ENCODE peak calls at places on chromosomes 1 and 21, in six cellular contexts. V, J, B, C, D and A are unnamed samples.

GRCh38 chr1:228150458-228151169 is 884 bp downstream of the GJC2 start:
- ATAC-seq in D (peak; percentile 9), C (peak; percentile 2), B (peak; percentile 72), V (peak; percentile 73), J (peak; percentile 26), A (peak; percentile 76)

GRCh38 chr21:46509760-46510159 is 51.1 kb downstream of the DIP2A start:
- ATAC-seq in J (peak; percentile 59), V (no peak), D (no peak), B (peak; percentile 100), C (no peak), A (no peak)

GRCh38 chr1:172909606-172910326 is 141.0 kb downstream of the TNFSF18 start:
- ATAC-seq in C (peak; percentile 90), B (no peak), J (peak; percentile 96), D (no peak), V (no peak), A (no peak)

GRCh38 chr1:45617618-45618017 is 6.2 kb downstream of the CCDC17 start:
- ATAC-seq in C (no peak), D (no peak), B (no peak), V (no peak), J (no peak), A (no peak)

GRCh38 chr1:112454316-112454715 is 54.4 kb upstream of the WNT2B start:
- ATAC-seq in B (no peak), V (no peak), D (no peak), C (no peak), J (no peak), A (no peak)

GRCh38 chr21:36204980-36205379 is 48.4 kb downstream of the DOP1B start:
- ATAC-seq in D (no peak), B (no peak), J (no peak), V (no peak), C (no peak), A (no peak)

GRCh38 chr1:48262001-48262400 is 39.5 kb downstream of the SLC5A9 start:
- ATAC-seq in C (no peak), D (no peak), V (no peak), B (no peak), J (no peak), A (no peak)

GRCh38 chr1:41484881-41485280 is 398 bp upstream of the EDN2 start:
- ATAC-seq in V (no peak), J (peak; percentile 5), B (no peak), D (no peak), C (no peak), A (no peak)

GRCh38 chr1:25500694-25501093 is 42.7 kb upstream of the LDLRAP1 start:
- ATAC-seq in J (no peak), V (no peak), C (no peak), B (no peak), D (no peak), A (no peak)

GRCh38 chr1:226526801-226527595 is 21.6 kb upstream of the STUM start:
- ATAC-seq in V (peak; percentile 43), C (peak; percentile 93), B (peak; percentile 69), D (peak; percentile 27), J (peak; percentile 76), A (peak; percentile 57)

GRCh38 chr1:63276625-63277024 is 45.7 kb upstream of the FOXD3 start:
- ATAC-seq in B (no peak), C (no peak), J (no peak), D (no peak), V (no peak), A (no peak)

GRCh38 chr1:79312438-79312837 is 305.9 kb upstream of the ADGRL4 start:
- ATAC-seq in D (no peak), V (no peak), C (no peak), J (no peak), B (no peak), A (no peak)

DNA sequence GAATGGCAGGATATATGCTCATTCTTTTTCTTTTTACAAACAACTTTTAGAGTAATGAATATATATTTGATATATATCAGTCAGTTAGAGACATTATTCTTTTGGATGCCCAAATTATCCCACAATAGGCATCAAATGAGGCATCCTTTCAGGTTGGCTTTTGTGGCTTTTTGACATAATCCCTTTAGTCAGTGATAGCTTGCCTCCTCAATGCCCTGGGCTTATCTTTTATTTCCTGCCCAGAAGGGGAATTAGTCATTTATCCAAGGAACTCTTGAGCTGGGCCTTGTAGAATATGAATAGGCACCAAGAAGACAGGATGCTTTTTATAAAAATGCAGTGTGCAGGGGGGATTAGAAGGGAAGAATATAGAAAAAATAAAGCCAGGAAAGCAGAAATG is 22.2 kb downstream of the EPHX4 start:
- ATAC-seq in V (no peak), J (no peak), B (no peak), C (no peak), D (no peak), A (no peak)
- TF ChIP-seq EP300 in V (no peak), J (no peak), B (no peak), C (no peak), D (no peak), A (no peak)

GRCh38 chr1:33623811-33624210 is 151.4 kb downstream of the ZSCAN20 start:
- ATAC-seq in J (no peak), V (no peak), B (no peak), D (no peak), C (no peak), A (no peak)

GRCh38 chr1:33626801-33627200 is 154.4 kb downstream of the ZSCAN20 start:
- ATAC-seq in C (no peak), J (no peak), V (no peak), D (no peak), B (no peak), A (no peak)

GRCh38 chr1:33624261-33624990 is 152.0 kb downstream of the ZSCAN20 start:
- ATAC-seq in B (peak; percentile 25), D (no peak), C (peak; percentile 68), J (no peak), V (no peak), A (no peak)

GRCh38 chr1:33624991-33625870 is 152.8 kb downstream of the ZSCAN20 start:
- ATAC-seq in C (peak; percentile 99), J (no peak), D (peak; percentile 30), B (peak; percentile 67), V (no peak), A (no peak)
- TF ChIP-seq CTCF in C (peak; percentile 86), J (no peak), D (peak; percentile 33), B (peak; percentile 67), V (no peak), A (no peak)

DNA sequence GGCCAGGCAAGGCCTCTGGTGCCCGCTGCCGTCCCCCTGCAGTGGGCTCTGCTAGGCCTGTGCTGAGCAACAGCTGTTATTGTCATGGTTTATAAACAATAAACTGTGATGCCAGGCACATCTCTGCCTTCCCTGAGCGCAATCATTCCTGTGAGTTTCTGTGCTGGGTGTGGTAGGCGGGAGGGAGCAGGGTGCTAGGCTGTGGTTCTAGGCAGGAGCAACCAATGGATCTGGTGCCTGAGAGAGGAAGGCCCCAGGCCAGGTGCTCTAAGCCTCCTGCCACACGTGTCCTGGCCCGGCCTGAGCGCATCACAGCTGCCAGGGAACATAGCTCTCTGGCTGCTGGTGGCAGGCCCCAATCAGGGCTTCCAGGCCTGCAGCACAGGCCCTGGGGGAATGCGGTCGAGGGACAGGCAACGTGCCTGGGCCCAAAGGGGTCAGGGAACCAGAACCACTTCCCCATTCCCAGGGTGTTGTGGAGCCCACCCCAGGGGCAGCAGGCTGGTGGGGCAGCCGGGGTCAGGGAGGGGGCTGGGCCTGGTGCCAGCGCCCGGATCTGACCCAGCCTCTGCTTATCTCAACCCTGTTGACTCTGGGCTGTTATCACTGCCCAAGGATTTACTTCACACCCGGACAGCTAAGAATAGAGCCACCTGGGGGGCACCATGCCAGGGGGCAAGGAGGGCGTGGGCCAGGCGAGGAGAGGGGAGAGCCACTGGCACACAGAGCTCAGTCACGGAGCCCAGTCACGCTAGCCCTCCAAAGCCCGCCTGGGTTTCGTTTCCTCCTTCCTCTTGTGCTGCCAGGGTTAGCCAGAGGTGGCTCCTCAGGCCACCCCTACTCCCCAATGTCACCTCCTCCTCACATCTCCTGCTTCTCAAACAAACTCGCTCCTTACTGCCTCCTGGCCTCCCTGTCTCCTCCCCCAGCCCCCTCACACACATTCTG is 11.5 kb downstream of the TRIM46 start:
- ATAC-seq in B (peak; percentile 70), J (peak; percentile 35), C (peak; percentile 48), V (peak; percentile 76), D (peak; percentile 99), A (peak; percentile 46)
- H3K4me3 ChIP-seq in B (no peak overlapping the region), J (no peak overlapping the region), C (no peak overlapping the region), V (no peak overlapping the region), D (no peak overlapping the region), A (no peak overlapping the region)

DNA sequence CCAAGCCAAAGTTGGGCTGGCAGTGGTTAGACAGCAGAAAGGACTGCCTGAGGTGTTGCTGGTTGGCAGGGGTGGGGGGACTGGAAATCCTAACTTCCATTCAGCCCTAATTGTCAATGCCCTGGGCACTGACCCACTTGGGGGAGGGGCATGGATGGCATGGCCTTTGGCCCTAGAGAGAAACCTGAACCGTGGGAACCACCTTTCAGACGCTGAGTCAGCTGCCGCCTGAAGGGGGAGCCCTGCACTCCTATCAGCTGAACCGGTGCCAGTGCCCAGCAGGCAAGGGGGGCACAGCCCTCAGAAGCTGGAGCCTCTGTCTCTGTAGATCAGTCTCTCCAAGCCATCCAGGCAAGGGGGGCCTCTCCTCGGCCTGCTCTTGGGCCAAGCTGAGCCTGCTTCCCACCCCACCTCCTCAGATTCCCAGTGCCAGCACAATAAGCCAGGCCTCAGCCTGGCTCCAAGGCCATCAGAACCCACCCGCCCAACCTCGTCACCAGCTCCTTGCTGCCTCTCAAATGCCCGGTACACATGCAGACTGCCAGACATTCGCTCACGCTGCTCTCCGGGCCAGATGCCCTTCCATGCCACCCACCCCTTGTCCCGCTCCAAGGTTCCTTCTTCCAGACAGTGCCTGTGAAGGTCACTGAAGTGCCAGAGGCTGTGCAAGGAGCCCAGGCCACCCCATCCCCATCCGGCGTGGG is 11.6 kb downstream of the TINAGL1 start:
- ATAC-seq in D (peak; percentile 95), V (peak; percentile 46), C (peak; percentile 63), J (peak; percentile 81), B (peak; percentile 38), A (peak; percentile 47)
- TF ChIP-seq EP300 in D (no peak), V (no peak), C (no peak), J (no peak), B (no peak), A (no peak)

DNA sequence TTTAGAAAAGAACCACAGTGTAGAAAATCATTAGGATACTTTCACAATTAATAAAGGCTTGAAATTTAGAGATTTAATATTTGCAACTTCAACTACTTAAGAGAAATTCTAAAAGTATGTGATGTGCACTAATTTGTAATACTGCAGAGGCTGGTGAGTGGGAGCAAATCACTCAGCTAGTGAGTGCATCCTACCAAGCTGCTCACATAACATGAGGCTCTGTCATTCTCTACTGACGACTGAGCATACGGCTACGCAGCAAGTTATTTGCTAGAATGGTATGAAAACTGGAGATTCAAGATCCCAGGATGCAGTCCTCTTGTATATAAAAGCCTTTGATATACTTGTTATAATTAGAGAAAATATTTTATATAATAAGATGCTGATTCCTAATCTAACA is 90.1 kb downstream of the ATP1B1 start:
- ATAC-seq in J (no peak), D (no peak), C (no peak), B (no peak), V (no peak), A (no peak)
- TF ChIP-seq CTCF in J (no peak), D (no peak), C (no peak), B (no peak), V (no peak), A (no peak)

DNA sequence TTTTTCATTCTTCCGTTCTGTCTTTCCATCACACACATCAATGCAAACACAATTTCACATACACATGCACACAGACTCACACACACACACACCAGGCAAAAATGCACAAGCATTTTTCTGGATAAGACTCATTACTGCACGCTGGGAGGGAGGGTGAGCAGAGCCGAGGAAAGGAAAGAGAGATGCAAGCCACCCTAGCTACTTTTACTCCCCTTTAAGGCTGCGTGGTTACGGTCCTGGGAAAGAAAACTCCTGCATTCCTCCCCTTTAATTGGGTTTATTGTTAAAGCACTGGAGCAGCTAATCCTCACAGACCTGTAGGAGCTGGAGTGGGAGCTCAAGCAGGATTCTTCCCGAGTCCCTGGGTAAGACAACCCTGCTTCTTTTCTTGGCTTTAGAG is at the start of gene CAMK1G:
- ATAC-seq in V (peak; percentile 28), D (no peak), B (no peak), C (peak; percentile 75), J (peak; percentile 19), A (no peak)
- H3K4me3 ChIP-seq in V (no peak within 1 kb of the TSS), D (no peak within 1 kb of the TSS), B (no peak within 1 kb of the TSS), C (no peak within 1 kb of the TSS), J (no peak within 1 kb of the TSS), A (no peak within 1 kb of the TSS)

GRCh38 chr1:61005572-61006386 is 76.6 kb upstream of the NFIA start:
- ATAC-seq in J (no peak), V (no peak), D (no peak), C (peak; percentile 37), B (no peak), A (no peak)
- TF ChIP-seq EP300 in J (no peak), V (no peak), D (no peak), C (no peak), B (no peak), A (no peak)